ENCODE peak calls at places on chromosomes 5 and 9, in eight cellular contexts. K is tibial artery, G is GM23338, W is cardiac muscle cell, D is neural progenitor cell, F is GM06990, B is transverse colon, U is psoas muscle. Z is an unnamed sample.

GRCh38 chr5:56729488-56729887 is 85.9 kb upstream of the MAP3K1 start:
- DNase-seq in U (no peak), W (no peak), F (peak; percentile 24), D (no peak), B (no peak), K (no peak), G (no peak), Z (no peak)

GRCh38 chr5:168793844-168794837 is 215.0 kb upstream of the PANK3 start:
- DNase-seq in U (no peak), G (no peak), B (no peak), F (no peak), D (no peak), K (peak; percentile 88), W (no peak), Z (no peak)

GRCh38 chr9:91060520-91061343 is 259.1 kb downstream of the SYK start:
- DNase-seq in K (no peak), B (peak; percentile 28), W (no peak), U (no peak), F (no peak), D (no peak), G (no peak), Z (no peak)

GRCh38 chr9:76759726-76760125 is 4.5 kb upstream of the PCA3 start:
- DNase-seq in U (no peak), W (no peak), F (no peak), G (no peak), K (no peak), B (peak; percentile 18), D (no peak), Z (no peak)

GRCh38 chr5:14077501-14077900 is 65.6 kb upstream of the TRIO start:
- DNase-seq in K (no peak), B (no peak), D (peak; percentile 24), G (peak; percentile 16), F (no peak), U (no peak), W (no peak), Z (no peak)

GRCh38 chr5:128674837-128675446 is 136.9 kb upstream of the FBN2 start:
- DNase-seq in U (no peak), G (peak; percentile 75), K (no peak), B (peak; percentile 52), D (peak; percentile 50), W (no peak), F (no peak), Z (peak; percentile 33)

GRCh38 chr5:67462150-67462549 is 265.6 kb upstream of the CD180 start:
- DNase-seq in G (no peak), U (no peak), D (no peak), K (no peak), F (no peak), B (no peak), W (no peak), Z (no peak)

GRCh38 chr5:144183254-144183889 is 12.7 kb downstream of the KCTD16 start:
- DNase-seq in G (peak; percentile 36), D (peak; percentile 17), F (no peak), B (no peak), K (no peak), U (no peak), W (peak; percentile 36), Z (peak; percentile 19)

GRCh38 chr9:76894198-76894597 is 11.7 kb downstream of the PRUNE2 start:
- DNase-seq in U (no peak), D (no peak), G (no peak), W (no peak), K (no peak), F (no peak), B (no peak), Z (no peak)

GRCh38 chr5:135048930-135049329 is 14.9 kb upstream of the PITX1 start:
- DNase-seq in F (no peak), W (no peak), G (no peak), U (peak; percentile 7), D (no peak), K (no peak), B (no peak), Z (peak; percentile 62)

GRCh38 chr9:132214027-132214622 is 52.3 kb downstream of the NTNG2 start:
- DNase-seq in B (no peak), W (peak; percentile 57), K (peak; percentile 78), F (no peak), G (peak; percentile 85), D (peak; percentile 52), U (peak; percentile 85), Z (peak; percentile 94)

GRCh38 chr5:176155882-176156497 is 82.2 kb upstream of the SIMC1 start:
- DNase-seq in G (no peak), U (no peak), D (no peak), K (no peak), B (no peak), F (no peak), W (no peak), Z (no peak)

GRCh38 chr5:111691914-111692313 is 65.1 kb downstream of the NREP start:
- DNase-seq in D (no peak), B (no peak), U (no peak), W (no peak), F (no peak), G (no peak), K (no peak), Z (no peak)

GRCh38 chr5:116532762-116533525 is 41.7 kb downstream of the SEMA6A start:
- DNase-seq in W (no peak), F (no peak), U (no peak), K (no peak), D (no peak), B (no peak), G (no peak), Z (no peak)

GRCh38 chr9:68927165-68927564 is 86.7 kb downstream of the PRKACG start:
- DNase-seq in D (no peak), U (no peak), B (no peak), W (no peak), G (no peak), F (no peak), K (no peak), Z (no peak)

GRCh38 chr5:38994329-38994927 is 79.8 kb downstream of the RICTOR start:
- DNase-seq in B (peak; percentile 25), U (no peak), K (no peak), W (peak; percentile 67), F (no peak), G (peak; percentile 77), D (peak; percentile 59), Z (peak; percentile 10)

DNA sequence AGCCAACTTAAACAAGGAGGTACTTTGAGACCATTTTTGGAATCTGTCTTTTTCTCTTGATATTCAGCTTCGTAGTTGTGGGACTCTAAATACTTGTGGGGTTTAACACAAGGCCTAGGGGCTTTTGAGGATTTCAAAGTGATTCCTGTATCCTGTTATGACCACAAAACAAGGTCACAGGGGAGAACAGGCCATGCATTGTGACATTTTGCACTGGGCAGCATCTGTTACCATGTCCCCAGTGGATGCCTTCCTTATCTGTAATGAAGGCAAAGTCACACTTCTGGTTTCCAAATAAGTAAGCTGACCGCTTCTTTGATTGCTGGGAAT is 192.2 kb downstream of the MTRR start:
- DNase-seq in B (no peak), W (peak; percentile 2), U (no peak), F (no peak), K (no peak), D (no peak), G (no peak), Z (no peak)
- H3K4me3 ChIP-seq in B (no peak overlapping the region), W (no peak overlapping the region), U (no peak overlapping the region), F (no peak overlapping the region), K (no peak overlapping the region), D (no peak overlapping the region), G (no peak overlapping the region), Z (no peak overlapping the region)

GRCh38 chr9:137988051-137988450 is 110.5 kb downstream of the CACNA1B start:
- DNase-seq in D (no peak), B (no peak), G (no peak), W (no peak), U (no peak), F (no peak), K (peak; percentile 34), Z (no peak)
- H3K36me3 ChIP-seq in D (no peaks in the 10 kb centered on the region), B (no peaks in the 10 kb centered on the region), G (peaks cover 5% of the 10 kb centered on the region), W (no peaks in the 10 kb centered on the region), U (no peaks in the 10 kb centered on the region), F (no peaks in the 10 kb centered on the region), K (no peaks in the 10 kb centered on the region), Z (no peaks in the 10 kb centered on the region)

DNA sequence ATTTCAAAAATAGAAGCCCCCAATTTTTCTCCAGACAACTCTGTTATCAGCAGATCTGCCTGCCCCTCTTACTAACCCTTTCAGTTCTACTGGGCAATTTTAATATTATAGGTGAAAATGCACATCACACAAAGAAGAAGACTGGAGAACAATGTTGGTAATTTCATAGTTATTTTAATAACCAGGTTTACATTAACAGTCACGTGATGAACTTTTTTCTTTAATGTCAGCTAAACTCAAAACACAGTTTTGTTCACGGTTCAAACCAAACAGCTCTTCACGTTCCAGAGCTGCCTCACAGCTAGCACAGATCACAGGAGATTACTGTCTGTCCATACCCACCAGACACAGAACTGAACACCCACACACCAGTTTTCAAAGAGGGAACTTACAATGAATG is 119.2 kb downstream of the DPYSL3 start:
- DNase-seq in F (no peak), U (no peak), D (no peak), B (no peak), W (no peak), G (no peak), K (no peak), Z (no peak)
- H3K4me3 ChIP-seq in F (no peak overlapping the region), U (no peak overlapping the region), D (no peak overlapping the region), B (no peak overlapping the region), W (no peak overlapping the region), G (no peak overlapping the region), K (no peak overlapping the region), Z (no peak overlapping the region)

GRCh38 chr5:87408219-87408618 is 4.5 kb downstream of the CCNH start:
- DNase-seq in K (no peak), W (no peak), G (no peak), B (no peak), U (no peak), D (no peak), F (no peak), Z (no peak)

GRCh38 chr5:87411586-87412416 is 929 bp downstream of the CCNH start:
- DNase-seq in F (no peak), W (no peak), U (peak; percentile 39), B (peak; percentile 42), D (peak; percentile 21), G (peak; percentile 18), K (peak; percentile 64), Z (peak; percentile 2)

GRCh38 chr5:87413116-87413645 is 451 bp upstream of the CCNH start:
- DNase-seq in F (no peak), G (peak; percentile 15), D (peak; percentile 6), U (no peak), B (no peak), K (no peak), W (peak; percentile 1), Z (no peak)

GRCh38 chr5:87410941-87411340 is 1.8 kb downstream of the CCNH start:
- DNase-seq in W (no peak), U (no peak), B (no peak), F (no peak), G (no peak), D (no peak), K (no peak), Z (no peak)

DNA sequence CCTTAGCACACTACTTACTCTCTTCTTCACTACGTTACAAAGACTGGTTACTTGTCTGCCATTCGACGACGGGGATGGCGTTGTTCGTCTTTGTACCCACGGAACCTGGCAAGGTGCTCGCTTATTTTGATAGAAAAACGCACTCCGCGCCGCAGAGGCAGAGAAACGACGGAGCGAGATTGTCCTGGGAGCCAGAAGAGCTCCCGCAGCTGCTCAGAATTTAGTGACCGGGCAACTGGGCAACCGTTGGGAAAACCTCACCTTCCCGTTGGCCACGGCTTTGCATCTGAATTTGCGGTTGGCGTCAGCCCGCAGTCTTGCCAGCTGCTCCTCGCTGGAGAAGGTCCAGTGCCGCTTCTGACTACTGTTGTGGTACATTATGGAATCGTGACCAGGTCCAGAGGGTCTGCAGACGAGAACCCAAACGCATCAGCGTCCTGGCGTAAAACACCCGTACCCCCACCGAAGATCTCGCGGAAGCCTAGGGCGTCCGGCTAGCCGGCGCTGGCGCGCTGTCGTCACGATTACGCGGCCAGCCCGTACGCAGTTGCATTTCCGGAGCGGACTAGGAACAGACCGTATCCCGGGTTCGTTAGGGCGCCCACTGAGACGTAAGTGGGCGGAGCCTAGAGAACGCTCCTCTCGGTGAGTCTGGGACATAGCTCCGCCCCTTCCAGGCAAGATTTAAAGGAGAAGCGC is at the start of gene CCNH:
- DNase-seq in K (peak; percentile 99), D (peak; percentile 99), B (peak; percentile 99), W (peak; percentile 100), G (peak; percentile 100), U (peak; percentile 98), F (peak; percentile 96), Z (peak; percentile 80)
- H3K36me3 ChIP-seq in K (peaks cover 21% of the 10 kb centered on the region), D (peaks cover 8% of the 10 kb centered on the region), B (peaks cover 18% of the 10 kb centered on the region), W (peaks cover 17% of the 10 kb centered on the region), G (peaks cover 16% of the 10 kb centered on the region), U (peaks cover 33% of the 10 kb centered on the region), F (no peaks in the 10 kb centered on the region), Z (peaks cover 7% of the 10 kb centered on the region)